ENCODE peak calls at places on chromosome X, in nine cellular contexts. X is cardiac muscle cell; T is NCI-H82; M is NCI-H1105 treated with DMSO at 0.1 percent for 48 hours; R is activated gamma-delta T cell treated with Interleukin-2 at 50 U/mL for 16 hours; W is mammary epithelial cell; N is CD4-positive, alpha-beta memory T cell; G is D341Med; O is NCI-H1048. D is an unnamed sample.
A peak's percentile ranks its signal among the peaks of the same experiment; 100 is the strongest.

GRCh38 chrX:40420899-40421729 is 159.7 kb upstream of the ATP6AP2 start:
- DNase-seq in O (no peak), N (no peak), X (peak; percentile 42), M (no peak), G (no peak), R (no peak), T (no peak), W (peak; percentile 52), D (peak; percentile 83)

GRCh38 chrX:49627030-49627777 is 28.4 kb downstream of the GAGE1 start:
- DNase-seq in R (peak; percentile 9), T (peak; percentile 38), M (no peak), O (no peak), W (peak; percentile 1), N (peak; percentile 29), X (peak; percentile 9), G (no peak), D (no peak)

GRCh38 chrX:20224814-20225487 is 41.8 kb downstream of the RPS6KA3 start:
- DNase-seq in N (no peak), X (peak; percentile 22), M (no peak), O (no peak), R (no peak), G (no peak), T (no peak), W (peak; percentile 42), D (peak; percentile 30)

GRCh38 chrX:40012800-40013682 is 84.7 kb downstream of the BCOR start:
- DNase-seq in W (peak; percentile 54), T (peak; percentile 55), M (peak; percentile 56), O (no peak), X (peak; percentile 68), G (no peak), R (peak; percentile 15), N (no peak), D (peak; percentile 47)

GRCh38 chrX:38803609-38804480 is 2.6 kb downstream of the MID1IP1 start:
- DNase-seq in N (peak; percentile 54), W (peak; percentile 79), X (peak; percentile 84), G (peak; percentile 80), O (peak; percentile 6), M (peak; percentile 80), R (peak; percentile 42), T (peak; percentile 94), D (peak; percentile 85)

GRCh38 chrX:8067754-8068469 is 103.2 kb downstream of the VCX2 start:
- DNase-seq in W (peak; percentile 49), O (no peak), M (no peak), R (no peak), T (peak; percentile 38), X (no peak), G (no peak), N (no peak), D (no peak)

GRCh38 chrX:25015486-25016360 is at the start of gene ARX:
- DNase-seq in X (peak; percentile 65), R (no peak), N (no peak), W (peak; percentile 68), M (no peak), O (peak; percentile 15), G (no peak), T (peak; percentile 89), D (peak; percentile 67)

GRCh38 chrX:3651272-3651671 is 62.2 kb downstream of the PRKX start:
- DNase-seq in N (peak; percentile 28), O (no peak), M (peak; percentile 0), T (peak; percentile 15), W (peak; percentile 8), X (peak; percentile 51), G (no peak), R (no peak), D (peak; percentile 44)

GRCh38 chrX:30215357-30215843 is at the start of gene MAGEB2:
- DNase-seq in R (no peak), G (no peak), T (peak; percentile 12), O (no peak), N (no peak), X (no peak), W (no peak), M (no peak), D (no peak)

GRCh38 chrX:131330735-131331134 is 41.6 kb upstream of the IGSF1 start:
- DNase-seq in N (no peak), X (no peak), M (no peak), T (peak; percentile 65), R (no peak), W (no peak), O (no peak), G (no peak), D (no peak)

GRCh38 chrX:13952581-13952980 is 77.1 kb downstream of the GEMIN8 start:
- DNase-seq in R (no peak), X (no peak), T (no peak), N (no peak), W (no peak), G (no peak), O (no peak), M (no peak), D (no peak)

GRCh38 chrX:151789179-151789800 is 54.7 kb downstream of the CNGA2 start:
- DNase-seq in T (no peak), G (no peak), W (peak; percentile 86), N (no peak), O (no peak), M (no peak), R (no peak), X (peak; percentile 86), D (peak; percentile 67)

GRCh38 chrX:137999542-137999941 is 433.6 kb downstream of the ZIC3 start:
- DNase-seq in T (no peak), O (no peak), N (no peak), X (no peak), M (no peak), R (no peak), W (no peak), G (no peak), D (no peak)

GRCh38 chrX:69616520-69617203 is 749 bp downstream of the EDA start:
- DNase-seq in O (no peak), N (no peak), M (peak; percentile 24), T (peak; percentile 84), G (peak; percentile 79), X (peak; percentile 17), R (peak; percentile 3), W (no peak), D (peak; percentile 15)

GRCh38 chrX:22323541-22323940 is 50.8 kb downstream of the CBLL2 start:
- DNase-seq in N (no peak), W (peak; percentile 57), M (no peak), G (no peak), R (no peak), O (no peak), X (peak; percentile 34), T (no peak), D (peak; percentile 4)

GRCh38 chrX:27679281-27679680 is 89.1 kb downstream of the DCAF8L2 start:
- DNase-seq in W (peak; percentile 36), M (no peak), N (no peak), X (peak; percentile 35), G (no peak), T (no peak), R (no peak), O (no peak), D (no peak)

GRCh38 chrX:24387724-24388123 is 27.3 kb downstream of the SUPT20HL1 start:
- DNase-seq in R (no peak), G (no peak), O (no peak), W (no peak), N (no peak), X (no peak), T (no peak), M (no peak), D (no peak)

GRCh38 chrX:67480789-67481188 is 63.0 kb upstream of the AR start:
- DNase-seq in W (no peak), X (no peak), O (no peak), N (no peak), R (no peak), T (no peak), M (no peak), G (no peak), D (no peak)

GRCh38 chrX:77936299-77936698 is 25.8 kb downstream of the ATP7A start:
- DNase-seq in X (no peak), R (no peak), M (no peak), N (no peak), T (no peak), O (no peak), G (no peak), W (no peak), D (no peak)

GRCh38 chrX:150566734-150567182 is 1.7 kb upstream of the MTM1 start:
- DNase-seq in N (no peak), W (no peak), T (no peak), R (no peak), O (no peak), M (no peak), X (no peak), G (no peak), D (no peak)

GRCh38 chrX:49309401-49309981 is 6.0 kb downstream of the GAGE10 start:
- DNase-seq in W (peak; percentile 9), N (peak; percentile 40), M (no peak), R (no peak), X (peak; percentile 44), T (no peak), O (no peak), G (no peak), D (peak; percentile 36)

GRCh38 chrX:1391707-1392375 is at the start of gene SLC25A6:
- DNase-seq in R (peak; percentile 99), O (no peak), W (peak; percentile 97), M (no peak), G (peak; percentile 99), T (no peak), X (peak; percentile 99), N (peak; percentile 99), D (peak; percentile 97)

GRCh38 chrX:77749695-77750094 is 36.3 kb downstream of the ATRX start:
- DNase-seq in X (peak; percentile 28), M (no peak), G (no peak), N (no peak), O (no peak), R (no peak), W (no peak), T (no peak), D (peak; percentile 32)

GRCh38 chrX:48558270-48558669 is 16.0 kb upstream of the RBM3 start:
- DNase-seq in M (no peak), O (no peak), W (peak; percentile 87), R (no peak), X (peak; percentile 81), N (no peak), G (no peak), T (no peak), D (peak; percentile 80)

GRCh38 chrX:125202486-125203378 is 116.9 kb upstream of the TEX13C start:
- DNase-seq in O (no peak), R (no peak), W (no peak), M (peak; percentile 36), T (peak; percentile 48), G (peak; percentile 4), N (no peak), X (no peak), D (no peak)

GRCh38 chrX:50707376-50707775 is 106.6 kb downstream of the SHROOM4 start:
- DNase-seq in M (peak; percentile 0), W (peak; percentile 18), X (no peak), G (no peak), R (no peak), T (peak; percentile 21), O (no peak), N (no peak), D (peak; percentile 59)

GRCh38 chrX:132023896-132024386 is 839 bp downstream of the STK26 start:
- DNase-seq in G (peak; percentile 29), N (peak; percentile 54), R (peak; percentile 38), T (peak; percentile 59), W (peak; percentile 37), M (no peak), O (no peak), X (no peak), D (peak; percentile 57)

GRCh38 chrX:57915680-57916079 is 5.4 kb upstream of the ZXDA start:
- DNase-seq in T (no peak), W (no peak), R (no peak), X (no peak), O (no peak), M (no peak), N (no peak), G (no peak), D (no peak)

GRCh38 chrX:130091976-130092522 is 18.2 kb downstream of the ELF4 start:
- DNase-seq in X (no peak), N (peak; percentile 91), W (no peak), R (peak; percentile 89), G (no peak), O (no peak), M (no peak), T (no peak), D (no peak)

GRCh38 chrX:70826715-70827114 is 81.8 kb downstream of the TEX11 start:
- DNase-seq in M (peak; percentile 77), T (peak; percentile 10), N (no peak), G (no peak), W (no peak), O (no peak), R (no peak), X (peak; percentile 1), D (no peak)

GRCh38 chrX:17160971-17161370 is 214.0 kb upstream of the NHS start:
- DNase-seq in W (no peak), G (peak; percentile 18), T (peak; percentile 46), R (no peak), X (no peak), M (no peak), N (no peak), O (no peak), D (no peak)

D was measured in kidney tubule cell.